ENCODE peak calls at places on chromosome 10, in six cellular contexts. I is astrocyte, W is GM06990, K is spleen, U is lung, Z is colonic mucosa. D is an unnamed sample.

GRCh38 chr10:74995806-74996205 is 115.7 kb upstream of the SAMD8 start:
- DNase-seq in I (no peak), W (no peak), K (no peak), U (no peak), Z (no peak), D (no peak)

GRCh38 chr10:114389429-114389828 is 14.9 kb downstream of the AFAP1L2 start:
- DNase-seq in I (peak; percentile 82), W (no peak), K (no peak), U (no peak), Z (no peak), D (peak; percentile 49)

GRCh38 chr10:90398551-90398950 is 459.3 kb downstream of the HTR7 start:
- DNase-seq in I (peak; percentile 41), W (no peak), K (no peak), U (no peak), Z (no peak), D (no peak)

GRCh38 chr10:96756111-96756903 is 36.0 kb upstream of the PIK3AP1 start:
- DNase-seq in I (no peak), W (no peak), K (no peak), U (no peak), Z (no peak), D (no peak)

GRCh38 chr10:77710759-77711682 is 73.4 kb upstream of the KCNMA1 start:
- DNase-seq in I (no peak), W (peak; percentile 86), K (peak; percentile 93), U (peak; percentile 65), Z (peak; percentile 79), D (peak; percentile 43)

GRCh38 chr10:131683941-131684340 is 216.9 kb upstream of the PPP2R2D start:
- DNase-seq in I (no peak), W (no peak), K (no peak), U (no peak), Z (no peak), D (no peak)

GRCh38 chr10:100693815-100694214 is 51.6 kb upstream of the PAX2 start:
- DNase-seq in I (no peak), W (no peak), K (no peak), U (no peak), Z (no peak), D (no peak)

GRCh38 chr10:75234683-75235374 is 928 bp downstream of the COMTD1 start:
- DNase-seq in I (no peak), W (no peak), K (peak; percentile 95), U (no peak), Z (no peak), D (no peak)

GRCh38 chr10:88042162-88043100 is 179.0 kb downstream of the PTEN start:
- DNase-seq in I (peak; percentile 83), W (no peak), K (no peak), U (peak; percentile 59), Z (no peak), D (peak; percentile 98)

GRCh38 chr10:271722-272121 is 136.5 kb downstream of the ZMYND11 start:
- DNase-seq in I (no peak), W (no peak), K (no peak), U (no peak), Z (no peak), D (no peak)

GRCh38 chr10:20765066-20765465 is 132.0 kb downstream of the NEBL start:
- DNase-seq in I (no peak), W (no peak), K (no peak), U (no peak), Z (no peak), D (no peak)

GRCh38 chr10:109887272-109887671 is 36.0 kb downstream of the XPNPEP1 start:
- DNase-seq in I (peak; percentile 22), W (no peak), K (no peak), U (no peak), Z (no peak), D (no peak)

GRCh38 chr10:119466655-119467054 is 75.9 kb downstream of the RGS10 start:
- DNase-seq in I (no peak), W (no peak), K (peak; percentile 72), U (no peak), Z (no peak), D (peak; percentile 62)

GRCh38 chr10:122343135-122343800 is 31.2 kb upstream of the PLEKHA1 start:
- DNase-seq in I (no peak), W (no peak), K (no peak), U (no peak), Z (no peak), D (no peak)

GRCh38 chr10:98589691-98590090 is 143.0 kb upstream of the HPS1 start:
- DNase-seq in I (no peak), W (no peak), K (no peak), U (no peak), Z (no peak), D (no peak)

GRCh38 chr10:114274616-114275453 is 35.8 kb downstream of the VWA2 start:
- DNase-seq in I (no peak), W (no peak), K (no peak), U (no peak), Z (no peak), D (no peak)

GRCh38 chr10:34514290-34514689 is 300.8 kb downstream of the PARD3 start:
- DNase-seq in I (peak; percentile 64), W (no peak), K (no peak), U (no peak), Z (no peak), D (peak; percentile 86)

GRCh38 chr10:69449841-69450240 is 1.4 kb upstream of the TSPAN15 start:
- DNase-seq in I (no peak), W (peak; percentile 26), K (peak; percentile 72), U (peak; percentile 54), Z (peak; percentile 86), D (peak; percentile 60)

GRCh38 chr10:33133557-33133956 is 175.5 kb upstream of the ITGB1 start:
- DNase-seq in I (peak; percentile 85), W (no peak), K (no peak), U (no peak), Z (no peak), D (no peak)

DNA sequence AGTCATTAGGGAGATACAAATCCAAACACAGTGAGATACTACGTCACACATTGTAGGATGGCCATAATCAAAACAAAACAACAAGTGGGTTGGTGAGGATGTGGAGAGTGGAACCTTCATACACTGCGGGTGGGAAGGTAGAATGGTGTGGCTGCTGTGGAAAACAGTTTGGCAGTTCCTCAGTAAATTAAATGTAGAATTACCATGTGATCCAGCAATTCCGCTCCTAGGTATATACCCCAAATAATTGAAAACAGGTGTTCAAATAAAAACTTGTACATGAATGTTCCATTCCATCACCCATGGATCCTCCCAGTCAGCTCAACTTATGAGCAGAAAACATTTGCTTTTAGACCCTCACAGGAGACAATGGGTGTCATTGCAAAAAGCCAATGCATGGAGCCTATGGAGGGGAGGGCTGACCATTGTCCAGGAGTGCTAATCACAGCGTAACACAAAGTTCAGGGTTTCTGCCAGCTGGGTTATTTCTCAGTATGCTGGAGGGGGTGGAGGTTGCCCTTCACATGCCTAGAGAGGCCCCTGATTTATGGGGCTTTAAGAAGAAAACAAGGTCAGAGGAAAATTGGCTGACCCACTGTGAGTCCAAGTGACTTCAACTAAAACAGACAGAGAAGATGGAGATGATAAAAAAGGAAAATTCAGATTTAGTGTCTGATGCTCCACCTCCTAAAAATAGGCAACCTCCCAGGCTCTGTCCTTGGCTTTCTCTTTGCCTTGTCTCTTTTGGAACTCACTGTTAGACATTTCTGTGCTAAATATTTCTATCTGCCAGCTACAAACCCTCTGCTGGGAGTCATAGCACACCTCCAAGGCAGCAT is 124.1 kb downstream of the WDR11 start:
- DNase-seq in I (no peak), W (no peak), K (no peak), U (no peak), Z (no peak), D (no peak)
- H3K4me3 ChIP-seq in I (no peak overlapping the region), W (no peak overlapping the region), K (no peak overlapping the region), U (no peak overlapping the region), Z (no peak overlapping the region), D (no peak overlapping the region)

GRCh38 chr10:92074126-92074887 is 150.7 kb downstream of the BTAF1 start:
- DNase-seq in I (no peak), W (no peak), K (no peak), U (no peak), Z (no peak), D (peak; percentile 34)
- TF ChIP-seq CTCF in I (peak; percentile 10), W (no peak), K (no peak), U (no peak), Z (no peak), D (no peak)

GRCh38 chr10:44064317-44064716 is 320.6 kb downstream of the CXCL12 start:
- DNase-seq in I (no peak), W (no peak), K (no peak), U (no peak), Z (no peak), D (no peak)
- H3K27me3 ChIP-seq in I (peaks cover 4% of the 10 kb centered on the region), W (no peaks in the 10 kb centered on the region), K (no peaks in the 10 kb centered on the region), U (no peaks in the 10 kb centered on the region), Z (no peaks in the 10 kb centered on the region), D (no peaks in the 10 kb centered on the region)

GRCh38 chr10:5811387-5811821 is 1.8 kb downstream of the GDI2 start:
- DNase-seq in I (peak; percentile 67), W (no peak), K (no peak), U (no peak), Z (peak; percentile 20), D (peak; percentile 54)
- H3K4me3 ChIP-seq in I (peak overlapping the region; percentile 77), W (peak overlapping the region; percentile 93), K (peak overlapping the region; percentile 92), U (peak overlapping the region; percentile 13), Z (peak overlapping the region; percentile 78), D (peak overlapping the region; percentile 96)

GRCh38 chr10:70894416-70894815 is 6.1 kb upstream of the PCBD1 start:
- DNase-seq in I (no peak), W (no peak), K (no peak), U (no peak), Z (no peak), D (no peak)

GRCh38 chr10:70893227-70894006 is 5.1 kb upstream of the PCBD1 start:
- DNase-seq in I (no peak), W (no peak), K (no peak), U (no peak), Z (no peak), D (no peak)

GRCh38 chr10:70899096-70899495 is 10.7 kb upstream of the PCBD1 start:
- DNase-seq in I (no peak), W (no peak), K (no peak), U (no peak), Z (no peak), D (no peak)

GRCh38 chr10:70898687-70899086 is 10.3 kb upstream of the PCBD1 start:
- DNase-seq in I (no peak), W (no peak), K (no peak), U (no peak), Z (no peak), D (peak; percentile 69)

GRCh38 chr10:70896551-70896950 is 8.2 kb upstream of the PCBD1 start:
- DNase-seq in I (no peak), W (no peak), K (no peak), U (no peak), Z (no peak), D (no peak)
- TF ChIP-seq CTCF in I (no peak), W (no peak), K (no peak), U (no peak), Z (no peak), D (no peak)

GRCh38 chr10:129897851-129898463 is 66.1 kb downstream of the EBF3 start:
- DNase-seq in I (no peak), W (no peak), K (no peak), U (no peak), Z (no peak), D (no peak)
- H3K27me3 ChIP-seq in I (peaks cover 11% of the 10 kb centered on the region), W (no peaks in the 10 kb centered on the region), K (peaks cover 33% of the 10 kb centered on the region), U (peaks cover 16% of the 10 kb centered on the region), Z (no peaks in the 10 kb centered on the region), D (no peaks in the 10 kb centered on the region)

DNA sequence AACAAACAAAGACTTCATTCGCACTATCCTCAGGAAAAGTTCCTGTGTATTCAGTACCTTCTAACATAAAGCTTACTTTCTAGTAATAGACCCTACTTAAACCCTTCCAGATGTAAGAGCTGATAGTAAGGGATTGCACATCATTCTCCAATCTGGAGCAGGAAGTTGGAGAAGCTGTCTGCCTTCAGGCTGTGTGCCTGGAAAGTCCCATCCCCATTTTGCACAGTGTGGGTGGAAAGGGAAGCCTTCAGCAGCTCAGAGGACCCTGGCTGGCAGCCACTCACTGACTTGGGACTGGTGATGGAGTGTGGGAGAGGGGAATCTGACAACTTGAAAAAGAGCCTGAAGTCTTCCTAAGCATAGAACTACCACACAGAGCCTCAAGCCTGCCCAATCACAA is 164.1 kb upstream of the ADO start:
- DNase-seq in I (peak; percentile 47), W (no peak), K (no peak), U (no peak), Z (no peak), D (peak; percentile 43)
- H3K4me3 ChIP-seq in I (no peak overlapping the region), W (no peak overlapping the region), K (no peak overlapping the region), U (no peak overlapping the region), Z (no peak overlapping the region), D (no peak overlapping the region)